ENCODE peak calls at places on chromosomes 7 and 10, in seven cellular contexts. One of them, this sample, is unnamed.

GRCh38 chr10:29895436-29895835 is 163.9 kb downstream of the JCAD start:
- DNase-seq in left cardiac atrium: peak; percentile 87
- DNase-seq in SK-N-MC: no peak
- DNase-seq in spleen: no peak
- DNase-seq in NCI-H748 treated with DMSO at 0.1 percent for 48 hours: no peak
- DNase-seq in WTC11: peak; percentile 20
- DNase-seq in lower leg skin: peak; percentile 94
- DNase-seq in this sample: peak; percentile 46

GRCh38 chr10:124693801-124694416 is 50.3 kb downstream of the FAM53B start:
- DNase-seq in left cardiac atrium: peak; percentile 19
- DNase-seq in lower leg skin: no peak
- DNase-seq in SK-N-MC: no peak
- DNase-seq in spleen: peak; percentile 56
- DNase-seq in NCI-H748 treated with DMSO at 0.1 percent for 48 hours: peak; percentile 33
- DNase-seq in WTC11: no peak
- DNase-seq in this sample: no peak

GRCh38 chr7:55552320-55553086 is 19.8 kb downstream of the VOPP1 start:
- DNase-seq in spleen: no peak
- DNase-seq in WTC11: no peak
- DNase-seq in left cardiac atrium: peak; percentile 62
- DNase-seq in lower leg skin: no peak
- DNase-seq in SK-N-MC: no peak
- DNase-seq in NCI-H748 treated with DMSO at 0.1 percent for 48 hours: no peak
- DNase-seq in this sample: no peak

GRCh38 chr7:157537056-157537455 is 200.3 kb downstream of the DNAJB6 start:
- DNase-seq in left cardiac atrium: peak; percentile 5
- DNase-seq in WTC11: no peak
- DNase-seq in SK-N-MC: no peak
- DNase-seq in lower leg skin: peak; percentile 25
- DNase-seq in NCI-H748 treated with DMSO at 0.1 percent for 48 hours: no peak
- DNase-seq in spleen: peak; percentile 12
- DNase-seq in this sample: no peak

GRCh38 chr10:58796242-58796641 is 283.6 kb downstream of the BICC1 start:
- DNase-seq in SK-N-MC: no peak
- DNase-seq in left cardiac atrium: no peak
- DNase-seq in WTC11: no peak
- DNase-seq in spleen: no peak
- DNase-seq in NCI-H748 treated with DMSO at 0.1 percent for 48 hours: no peak
- DNase-seq in lower leg skin: no peak
- DNase-seq in this sample: no peak

GRCh38 chr7:73628504-73628903 is 4.2 kb upstream of the MLXIPL start:
- DNase-seq in WTC11: no peak
- DNase-seq in spleen: no peak
- DNase-seq in SK-N-MC: no peak
- DNase-seq in NCI-H748 treated with DMSO at 0.1 percent for 48 hours: no peak
- DNase-seq in lower leg skin: no peak
- DNase-seq in left cardiac atrium: no peak
- DNase-seq in this sample: no peak

GRCh38 chr10:87860156-87860795 is 3.1 kb downstream of the KLLN start:
- DNase-seq in NCI-H748 treated with DMSO at 0.1 percent for 48 hours: peak; percentile 21
- DNase-seq in SK-N-MC: no peak
- DNase-seq in WTC11: no peak
- DNase-seq in lower leg skin: no peak
- DNase-seq in spleen: no peak
- DNase-seq in left cardiac atrium: no peak
- DNase-seq in this sample: no peak

GRCh38 chr7:79137942-79138341 is 315.5 kb downstream of the MAGI2 start:
- DNase-seq in left cardiac atrium: no peak
- DNase-seq in lower leg skin: no peak
- DNase-seq in spleen: no peak
- DNase-seq in WTC11: no peak
- DNase-seq in SK-N-MC: no peak
- DNase-seq in NCI-H748 treated with DMSO at 0.1 percent for 48 hours: no peak
- DNase-seq in this sample: no peak

GRCh38 chr7:157411580-157411979 is 74.8 kb downstream of the DNAJB6 start:
- DNase-seq in NCI-H748 treated with DMSO at 0.1 percent for 48 hours: no peak
- DNase-seq in spleen: peak; percentile 63
- DNase-seq in lower leg skin: no peak
- DNase-seq in WTC11: peak; percentile 71
- DNase-seq in SK-N-MC: no peak
- DNase-seq in left cardiac atrium: no peak
- DNase-seq in this sample: no peak

GRCh38 chr7:121447939-121448338 is 51.8 kb upstream of the FAM3C start:
- DNase-seq in WTC11: no peak
- DNase-seq in SK-N-MC: no peak
- DNase-seq in lower leg skin: no peak
- DNase-seq in NCI-H748 treated with DMSO at 0.1 percent for 48 hours: peak; percentile 16
- DNase-seq in left cardiac atrium: no peak
- DNase-seq in spleen: no peak
- DNase-seq in this sample: no peak

GRCh38 chr10:100823194-100823593 is 77.8 kb downstream of the PAX2 start:
- DNase-seq in NCI-H748 treated with DMSO at 0.1 percent for 48 hours: no peak
- DNase-seq in SK-N-MC: no peak
- DNase-seq in WTC11: no peak
- DNase-seq in lower leg skin: no peak
- DNase-seq in left cardiac atrium: no peak
- DNase-seq in spleen: no peak
- DNase-seq in this sample: no peak

GRCh38 chr7:82985144-82985802 is 177.4 kb downstream of the PCLO start:
- DNase-seq in lower leg skin: no peak
- DNase-seq in WTC11: no peak
- DNase-seq in NCI-H748 treated with DMSO at 0.1 percent for 48 hours: no peak
- DNase-seq in SK-N-MC: no peak
- DNase-seq in left cardiac atrium: no peak
- DNase-seq in spleen: no peak
- DNase-seq in this sample: no peak

GRCh38 chr10:21721000-21721670 is 187.1 kb downstream of the MLLT10 start:
- DNase-seq in SK-N-MC: no peak
- DNase-seq in WTC11: no peak
- DNase-seq in spleen: no peak
- DNase-seq in NCI-H748 treated with DMSO at 0.1 percent for 48 hours: no peak
- DNase-seq in lower leg skin: no peak
- DNase-seq in left cardiac atrium: no peak
- DNase-seq in this sample: no peak

GRCh38 chr10:110641256-110641655 is 2.9 kb upstream of the RBM20 start:
- DNase-seq in left cardiac atrium: peak; percentile 65
- DNase-seq in spleen: no peak
- DNase-seq in WTC11: peak; percentile 70
- DNase-seq in NCI-H748 treated with DMSO at 0.1 percent for 48 hours: peak; percentile 12
- DNase-seq in lower leg skin: no peak
- DNase-seq in SK-N-MC: no peak
- DNase-seq in this sample: no peak